ENCODE peak calls at places on chromosomes 6 and 20, in ten cellular contexts. X, C, N, E, B, S, K, F, R and G are unnamed samples.

GRCh38 chr6:34148864-34149810 is 3.2 kb upstream of the GRM4 start:
- DNase-seq in X (no peak), C (no peak), N (no peak), E (no peak), B (peak; percentile 15), S (no peak), K (no peak), F (no peak), R (no peak), G (no peak)

GRCh38 chr6:109485536-109485935 is 2.5 kb upstream of the ZBTB24 start:
- DNase-seq in X (no peak), C (no peak), N (no peak), E (no peak), B (no peak), S (no peak), K (no peak), F (no peak), R (no peak), G (no peak)

GRCh38 chr6:137094411-137095008 is 49.7 kb upstream of the IL20RA start:
- DNase-seq in X (peak; percentile 67), C (peak; percentile 70), N (no peak), E (peak; percentile 86), B (peak; percentile 55), S (no peak), K (peak; percentile 81), F (peak; percentile 43), R (peak; percentile 84), G (peak; percentile 57)

GRCh38 chr20:51687071-51687470 is 81.1 kb downstream of the ATP9A start:
- DNase-seq in X (peak; percentile 50), C (no peak), N (no peak), E (peak; percentile 45), B (no peak), S (no peak), K (peak; percentile 55), F (no peak), R (peak; percentile 25), G (peak; percentile 55)

GRCh38 chr6:137978252-137978896 is 111.3 kb downstream of the TNFAIP3 start:
- DNase-seq in X (no peak), C (no peak), N (no peak), E (no peak), B (no peak), S (no peak), K (peak; percentile 47), F (no peak), R (no peak), G (no peak)

GRCh38 chr6:2817778-2818443 is 23.8 kb downstream of the SERPINB1 start:
- DNase-seq in X (peak; percentile 61), C (no peak), N (no peak), E (peak; percentile 69), B (no peak), S (no peak), K (peak; percentile 72), F (no peak), R (peak; percentile 59), G (peak; percentile 24)

GRCh38 chr6:161736341-161736740 is 462.5 kb upstream of the AGPAT4 start:
- DNase-seq in X (no peak), C (no peak), N (no peak), E (no peak), B (no peak), S (no peak), K (no peak), F (no peak), R (no peak), G (no peak)

GRCh38 chr6:111721677-111722219 is 116.1 kb upstream of the TRAF3IP2 start:
- DNase-seq in X (peak; percentile 44), C (no peak), N (no peak), E (peak; percentile 81), B (peak; percentile 65), S (no peak), K (peak; percentile 58), F (no peak), R (peak; percentile 79), G (peak; percentile 41)

GRCh38 chr6:10415593-10416480 is 963 bp upstream of the TFAP2A start:
- DNase-seq in X (no peak), C (no peak), N (no peak), E (no peak), B (no peak), S (no peak), K (peak; percentile 61), F (no peak), R (no peak), G (no peak)

GRCh38 chr6:10412948-10413849 is 1.7 kb downstream of the TFAP2A start:
- DNase-seq in X (no peak), C (no peak), N (no peak), E (no peak), B (peak; percentile 66), S (no peak), K (peak; percentile 38), F (no peak), R (no peak), G (no peak)

GRCh38 chr6:10413850-10414765 is 766 bp downstream of the TFAP2A start:
- DNase-seq in X (no peak), C (no peak), N (no peak), E (peak; percentile 32), B (peak; percentile 46), S (no peak), K (peak; percentile 83), F (no peak), R (peak; percentile 28), G (peak; percentile 58)

GRCh38 chr6:10416516-10416862 is 1.6 kb upstream of the TFAP2A start:
- DNase-seq in X (no peak), C (no peak), N (no peak), E (no peak), B (no peak), S (no peak), K (peak; percentile 62), F (no peak), R (no peak), G (no peak)

DNA sequence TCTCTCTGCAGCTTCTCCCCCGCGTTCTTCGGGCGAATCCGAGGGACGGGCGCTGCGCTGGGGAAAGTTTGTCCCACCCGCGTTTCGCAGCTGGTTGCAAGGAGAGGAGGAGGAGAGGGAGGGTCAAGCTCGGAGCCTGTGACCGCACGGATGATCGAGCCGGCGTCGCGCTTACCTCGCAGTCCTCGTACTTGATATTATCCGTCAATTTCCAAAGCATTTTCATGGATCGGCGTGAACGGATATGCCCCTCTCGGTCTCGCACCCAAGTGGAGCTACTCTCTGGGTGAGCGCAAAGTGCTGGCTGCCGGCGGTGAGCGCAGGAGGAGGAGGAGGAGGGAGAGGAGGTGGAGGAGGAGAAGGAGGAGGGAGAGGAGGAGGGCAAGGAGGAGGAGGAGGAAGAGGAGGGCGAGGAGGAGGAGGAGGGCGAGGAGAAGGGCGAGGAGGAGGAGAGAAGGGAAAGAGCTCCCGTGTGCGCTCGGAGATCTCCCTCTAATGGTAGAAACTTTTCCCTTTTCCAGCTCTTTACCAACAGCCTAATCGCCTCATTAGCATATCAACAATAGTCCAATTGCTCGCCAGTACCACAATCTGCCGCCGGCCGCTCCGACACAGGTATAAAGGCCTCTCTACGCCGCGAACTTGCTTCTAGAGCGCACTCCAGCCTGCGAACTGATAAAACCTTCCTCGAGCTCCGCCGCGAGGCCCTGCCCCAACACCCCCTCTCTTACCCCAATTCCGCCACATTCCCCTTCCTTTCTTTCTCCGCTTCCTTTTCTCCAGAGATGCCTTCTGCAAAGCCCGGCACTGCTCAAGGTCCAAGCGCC is at the start of gene TFAP2A:
- DNase-seq in X (peak; percentile 56), C (peak; percentile 35), N (no peak), E (peak; percentile 59), B (peak; percentile 70), S (no peak), K (peak; percentile 96), F (no peak), R (peak; percentile 61), G (peak; percentile 86)
- TF ChIP-seq CTCF in X (peak; percentile 40), C (no peak), N (no peak), E (peak; percentile 38), B (no peak), S (no peak), K (peak; percentile 53), F (no peak), R (no peak), G (peak; percentile 64)

GRCh38 chr20:20832715-20833114 is 120.3 kb upstream of the RALGAPA2 start:
- DNase-seq in X (no peak), C (no peak), N (no peak), E (no peak), B (no peak), S (no peak), K (no peak), F (no peak), R (no peak), G (no peak)
- TF ChIP-seq CTCF in X (no peak), C (no peak), N (no peak), E (no peak), B (no peak), S (no peak), K (no peak), F (no peak), R (no peak), G (no peak)

GRCh38 chr6:82182756-82183155 is 64.8 kb downstream of the IBTK start:
- DNase-seq in X (peak; percentile 70), C (no peak), N (no peak), E (peak; percentile 49), B (no peak), S (no peak), K (no peak), F (no peak), R (peak; percentile 31), G (peak; percentile 64)

GRCh38 chr6:82176616-82177015 is 70.9 kb downstream of the IBTK start:
- DNase-seq in X (no peak), C (no peak), N (no peak), E (peak; percentile 31), B (no peak), S (no peak), K (no peak), F (no peak), R (peak; percentile 34), G (no peak)

GRCh38 chr6:82178759-82179112 is 68.8 kb downstream of the IBTK start:
- DNase-seq in X (peak; percentile 25), C (no peak), N (no peak), E (no peak), B (no peak), S (no peak), K (no peak), F (no peak), R (no peak), G (no peak)

GRCh38 chr6:82179415-82179814 is 68.1 kb downstream of the IBTK start:
- DNase-seq in X (peak; percentile 3), C (no peak), N (no peak), E (no peak), B (no peak), S (no peak), K (no peak), F (no peak), R (no peak), G (no peak)

GRCh38 chr6:82178084-82178758 is 69.3 kb downstream of the IBTK start:
- DNase-seq in X (peak; percentile 55), C (no peak), N (no peak), E (peak; percentile 73), B (no peak), S (no peak), K (peak; percentile 27), F (no peak), R (peak; percentile 65), G (peak; percentile 37)
- TF ChIP-seq CTCF in X (peak; percentile 64), C (peak; percentile 40), N (peak; percentile 38), E (peak; percentile 65), B (no peak), S (peak; percentile 55), K (peak; percentile 37), F (no peak), R (peak; percentile 59), G (peak; percentile 83)

DNA sequence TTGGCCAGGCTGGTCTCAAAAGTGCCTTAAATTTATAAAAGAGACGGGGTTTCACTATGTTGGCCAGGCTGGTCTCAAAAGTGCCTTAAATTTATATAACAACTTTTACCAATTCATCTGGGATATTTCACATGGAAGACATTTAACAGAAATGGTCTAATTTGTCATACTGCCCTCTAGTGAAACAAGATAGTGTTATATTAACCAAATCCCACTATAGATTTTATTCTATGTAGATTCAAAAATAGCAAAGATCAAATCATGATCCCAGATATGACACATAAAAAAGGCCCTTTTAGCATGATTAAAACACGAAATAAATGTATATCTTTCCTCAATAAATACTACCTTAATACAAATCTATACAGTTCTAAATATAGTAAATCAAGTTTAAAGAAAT is 102.8 kb upstream of the TFAP2D start:
- DNase-seq in X (no peak), C (no peak), N (no peak), E (no peak), B (no peak), S (no peak), K (no peak), F (no peak), R (no peak), G (no peak)
- TF ChIP-seq CTCF in X (peak; percentile 32), C (no peak), N (no peak), E (no peak), B (no peak), S (peak; percentile 16), K (no peak), F (no peak), R (no peak), G (peak; percentile 52)